ENCODE peak calls at places on chromosomes 7 and 10, in seven cellular contexts. S is uterus; C is keratinocyte; G is CD8-positive, alpha-beta T cell; R is AG04450; Y is spleen; F is aorta. H is an unnamed sample.

GRCh38 chr10:28429573-28430216 is 103.2 kb upstream of the WAC start:
- DNase-seq in C (no peak), S (no peak), Y (no peak), R (no peak), F (no peak), G (no peak), H (no peak)

GRCh38 chr7:32223721-32224120 is 153.5 kb upstream of the PDE1C start:
- DNase-seq in G (no peak), Y (no peak), R (no peak), C (no peak), F (no peak), S (no peak), H (no peak)

GRCh38 chr10:33276282-33276923 is 58.1 kb downstream of the NRP1 start:
- DNase-seq in Y (no peak), S (no peak), C (no peak), F (no peak), G (no peak), R (no peak), H (no peak)

GRCh38 chr7:120941856-120942255 is 8.7 kb upstream of the ING3 start:
- DNase-seq in Y (no peak), R (no peak), G (no peak), C (no peak), S (no peak), F (no peak), H (no peak)

GRCh38 chr7:100157334-100158228 is 942 bp downstream of the TRAPPC14 start:
- DNase-seq in R (no peak), S (peak), F (no peak), G (no peak), C (no peak), Y (peak), H (no peak)

GRCh38 chr10:69499726-69500689 is 48.7 kb downstream of the TSPAN15 start:
- DNase-seq in S (no peak), C (no peak), Y (peak), R (no peak), F (peak), G (no peak), H (no peak)

GRCh38 chr7:148830897-148831692 is 53.0 kb downstream of the EZH2 start:
- DNase-seq in C (no peak), R (no peak), S (no peak), G (no peak), Y (no peak), F (no peak), H (no peak)

GRCh38 chr7:142231716-142232115 is 26.1 kb downstream of the PRSS58 start:
- DNase-seq in S (no peak), F (no peak), G (no peak), Y (no peak), R (no peak), C (no peak), H (no peak)

GRCh38 chr10:128103229-128103714 is 23.0 kb downstream of the MKI67 start:
- DNase-seq in C (no peak), G (peak), S (no peak), F (no peak), R (no peak), Y (no peak), H (no peak)

GRCh38 chr10:18658301-18658991 is 785 bp upstream of the ARL5B start:
- DNase-seq in G (no peak), S (peak), R (no peak), C (no peak), F (no peak), Y (peak), H (no peak)

GRCh38 chr10:132711618-132712051 is 74.3 kb downstream of the NKX6-2 start:
- DNase-seq in Y (peak), G (no peak), C (no peak), R (no peak), F (peak), S (no peak), H (no peak)

GRCh38 chr10:80506189-80506575 is 31.5 kb upstream of the SH2D4B start:
- DNase-seq in R (peak), Y (no peak), G (no peak), S (no peak), F (no peak), C (no peak), H (no peak)

GRCh38 chr7:117112640-117113039 is 159.3 kb downstream of the ST7 start:
- DNase-seq in R (no peak), S (no peak), Y (no peak), G (no peak), F (no peak), C (no peak), H (no peak)

GRCh38 chr10:3579845-3580244 is 205.2 kb downstream of the KLF6 start:
- DNase-seq in S (no peak), Y (no peak), C (no peak), G (no peak), F (no peak), R (no peak), H (no peak)

GRCh38 chr7:125480762-125481161 is 551.1 kb upstream of the POT1 start:
- DNase-seq in R (no peak), Y (no peak), G (no peak), S (no peak), F (no peak), C (no peak), H (no peak)

GRCh38 chr7:125481323-125481722 is 551.7 kb upstream of the POT1 start:
- DNase-seq in S (no peak), R (no peak), F (no peak), G (no peak), C (no peak), Y (no peak), H (no peak)

GRCh38 chr7:125484755-125485154 is 555.1 kb upstream of the POT1 start:
- DNase-seq in F (no peak), C (no peak), G (no peak), Y (no peak), S (no peak), R (no peak), H (no peak)

GRCh38 chr7:125490167-125490566 is 560.5 kb upstream of the POT1 start:
- DNase-seq in S (no peak), F (no peak), C (no peak), Y (no peak), R (no peak), G (no peak), H (no peak)

GRCh38 chr7:125485223-125485622 is 555.6 kb upstream of the POT1 start:
- DNase-seq in G (no peak), S (no peak), Y (no peak), R (no peak), C (no peak), F (no peak), H (no peak)
- H3K27ac ChIP-seq in G (no peak), S (no peak), Y (no peak), R (no peak), C (no peak), F (no peak), H (no peak)

GRCh38 chr7:99142727-99143521 is 984 bp downstream of the SMURF1 start:
- DNase-seq in F (peak), Y (peak), G (peak), R (peak), S (peak), C (peak), H (peak)
- H3K27ac ChIP-seq in F (peak), Y (peak), G (no peak), R (peak), S (peak), C (peak), H (peak)

DNA sequence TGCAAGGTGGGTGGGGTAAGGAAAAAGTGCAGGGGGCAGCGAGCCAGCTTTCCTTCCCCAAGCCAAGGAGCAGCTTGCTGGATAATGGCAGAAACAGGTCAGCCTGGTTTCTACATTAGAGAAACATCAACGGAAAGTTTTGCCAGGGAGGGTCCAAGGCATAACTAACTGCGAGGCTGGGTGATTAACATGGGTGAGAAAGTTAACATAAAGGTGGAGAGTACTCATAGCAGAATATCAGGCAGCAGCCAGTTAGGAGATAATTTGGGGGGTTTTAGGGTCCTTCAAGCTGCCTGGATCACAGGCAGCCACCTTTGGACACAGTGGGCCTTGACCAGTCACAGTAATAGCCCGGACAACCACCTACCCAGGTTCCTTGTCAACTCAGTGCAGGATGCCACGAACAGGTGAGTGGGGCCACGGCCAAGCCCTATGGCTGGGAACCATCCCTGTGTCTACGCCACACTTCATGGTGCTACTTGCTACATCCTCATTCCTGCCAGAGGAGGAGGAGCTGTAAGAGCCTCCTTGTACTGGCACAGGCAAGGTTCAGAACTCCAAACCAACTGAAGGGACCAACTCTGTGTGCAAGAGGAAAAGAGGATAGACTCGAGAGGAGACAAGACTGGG is 20.1 kb downstream of the ITPRIP start:
- DNase-seq in G (no peak), Y (peak), F (no peak), S (no peak), C (no peak), R (no peak), H (no peak)
- H3K27ac ChIP-seq in G (no peak), Y (peak), F (no peak), S (peak), C (peak), R (no peak), H (peak)

GRCh38 chr7:91286432-91286831 is 22.2 kb downstream of the FZD1 start:
- DNase-seq in S (no peak), R (no peak), G (no peak), Y (no peak), F (no peak), C (no peak), H (no peak)

GRCh38 chr7:91289633-91290260 is 25.5 kb downstream of the FZD1 start:
- DNase-seq in C (no peak), Y (no peak), R (no peak), F (no peak), G (no peak), S (no peak), H (no peak)

GRCh38 chr7:91287685-91288084 is 23.5 kb downstream of the FZD1 start:
- DNase-seq in R (no peak), G (no peak), S (no peak), F (no peak), C (no peak), Y (no peak), H (no peak)

GRCh38 chr7:91285966-91286365 is 21.7 kb downstream of the FZD1 start:
- DNase-seq in G (no peak), F (no peak), S (no peak), Y (no peak), C (no peak), R (no peak), H (no peak)

GRCh38 chr7:91288208-91288824 is 24.1 kb downstream of the FZD1 start:
- DNase-seq in F (no peak), R (no peak), S (no peak), Y (no peak), C (no peak), G (no peak), H (no peak)
- H3K27ac ChIP-seq in F (peak), R (no peak), S (no peak), Y (no peak), C (no peak), G (no peak), H (no peak)

GRCh38 chr7:118214051-118214832 is 10.3 kb upstream of the ANKRD7 start:
- DNase-seq in R (peak), G (peak), C (peak), Y (peak), F (peak), S (peak), H (peak)
- H3K27ac ChIP-seq in R (no peak), G (no peak), C (peak), Y (peak), F (no peak), S (peak), H (peak)

GRCh38 chr10:72276421-72277339 is 3.0 kb downstream of the DDIT4 start:
- DNase-seq in F (no peak), C (no peak), R (no peak), S (no peak), Y (no peak), G (no peak), H (no peak)
- H3K27ac ChIP-seq in F (no peak), C (peak), R (peak), S (peak), Y (peak), G (peak), H (peak)

H was measured in caudate nucleus.